ENCODE peak calls at places on chromosome 7, in four cellular contexts. One of them, this sample, is unnamed.

GRCh38 chr7:88072715-88073055 is 138.6 kb downstream of the ADAM22 start:
- DNase-seq in fibroblast of pulmonary artery: no peak
- DNase-seq in Peyer's patch: no peak
- DNase-seq in mucosa of descending colon: no peak
- DNase-seq in this sample: no peak

GRCh38 chr7:37248396-37248836 is 200.2 kb downstream of the ELMO1 start:
- DNase-seq in fibroblast of pulmonary artery: no peak
- DNase-seq in Peyer's patch: no peak
- DNase-seq in mucosa of descending colon: no peak
- DNase-seq in this sample: no peak

GRCh38 chr7:32204361-32205018 is 134.3 kb upstream of the PDE1C start:
- DNase-seq in fibroblast of pulmonary artery: peak
- DNase-seq in Peyer's patch: no peak
- DNase-seq in mucosa of descending colon: no peak
- DNase-seq in this sample: no peak

GRCh38 chr7:2530076-2530967 is 10.7 kb downstream of the LFNG start:
- DNase-seq in fibroblast of pulmonary artery: no peak
- DNase-seq in Peyer's patch: peak
- DNase-seq in mucosa of descending colon: peak
- DNase-seq in this sample: no peak

GRCh38 chr7:155386608-155387007 is 71.3 kb upstream of the EN2 start:
- DNase-seq in fibroblast of pulmonary artery: no peak
- DNase-seq in Peyer's patch: no peak
- DNase-seq in mucosa of descending colon: no peak
- DNase-seq in this sample: no peak

GRCh38 chr7:70259497-70259896 is 661.2 kb downstream of the AUTS2 start:
- DNase-seq in fibroblast of pulmonary artery: no peak
- DNase-seq in Peyer's patch: no peak
- DNase-seq in mucosa of descending colon: no peak
- DNase-seq in this sample: peak

GRCh38 chr7:116952640-116953371 is 495 bp upstream of the ST7 start:
- DNase-seq in fibroblast of pulmonary artery: peak
- DNase-seq in Peyer's patch: peak
- DNase-seq in mucosa of descending colon: no peak
- DNase-seq in this sample: peak

GRCh38 chr7:117071597-117071996 is 118.3 kb downstream of the ST7 start:
- DNase-seq in fibroblast of pulmonary artery: no peak
- DNase-seq in Peyer's patch: no peak
- DNase-seq in mucosa of descending colon: no peak
- DNase-seq in this sample: no peak

GRCh38 chr7:23277359-23277989 is 21.7 kb upstream of the MALSU1 start:
- DNase-seq in fibroblast of pulmonary artery: peak
- DNase-seq in Peyer's patch: no peak
- DNase-seq in mucosa of descending colon: no peak
- DNase-seq in this sample: no peak

GRCh38 chr7:86667732-86668131 is 24.0 kb downstream of the GRM3 start:
- DNase-seq in fibroblast of pulmonary artery: no peak
- DNase-seq in Peyer's patch: no peak
- DNase-seq in mucosa of descending colon: no peak
- DNase-seq in this sample: no peak

GRCh38 chr7:55280031-55280454 is 85.1 kb upstream of the LANCL2 start:
- DNase-seq in fibroblast of pulmonary artery: peak
- DNase-seq in Peyer's patch: peak
- DNase-seq in mucosa of descending colon: no peak
- DNase-seq in this sample: no peak

GRCh38 chr7:157772486-157773130 is 435.8 kb downstream of the DNAJB6 start:
- DNase-seq in fibroblast of pulmonary artery: no peak
- DNase-seq in Peyer's patch: no peak
- DNase-seq in mucosa of descending colon: peak
- DNase-seq in this sample: no peak

GRCh38 chr7:131011976-131012375 is 278.0 kb upstream of the KLF14 start:
- DNase-seq in fibroblast of pulmonary artery: peak
- DNase-seq in Peyer's patch: no peak
- DNase-seq in mucosa of descending colon: no peak
- DNase-seq in this sample: no peak

GRCh38 chr7:23020742-23021401 is 6.9 kb upstream of the HYCC1 start:
- DNase-seq in fibroblast of pulmonary artery: peak
- DNase-seq in Peyer's patch: no peak
- DNase-seq in mucosa of descending colon: no peak
- DNase-seq in this sample: peak

GRCh38 chr7:114087674-114088539 is 169.1 kb upstream of the PPP1R3A start:
- DNase-seq in fibroblast of pulmonary artery: no peak
- DNase-seq in Peyer's patch: no peak
- DNase-seq in mucosa of descending colon: no peak
- DNase-seq in this sample: no peak
- H3K4me3 ChIP-seq in fibroblast of pulmonary artery: no peak
- H3K4me3 ChIP-seq in Peyer's patch: peak
- H3K4me3 ChIP-seq in mucosa of descending colon: peak
- H3K4me3 ChIP-seq in this sample: peak

GRCh38 chr7:135709508-135709907 is 18.5 kb downstream of the SLC13A4 start:
- DNase-seq in fibroblast of pulmonary artery: no peak
- DNase-seq in Peyer's patch: no peak
- DNase-seq in mucosa of descending colon: no peak
- DNase-seq in this sample: no peak

GRCh38 chr7:135707570-135707966 is 20.4 kb downstream of the SLC13A4 start:
- DNase-seq in fibroblast of pulmonary artery: no peak
- DNase-seq in Peyer's patch: no peak
- DNase-seq in mucosa of descending colon: no peak
- DNase-seq in this sample: no peak

GRCh38 chr7:135706038-135706742 is 21.8 kb downstream of the SLC13A4 start:
- DNase-seq in fibroblast of pulmonary artery: no peak
- DNase-seq in Peyer's patch: no peak
- DNase-seq in mucosa of descending colon: no peak
- DNase-seq in this sample: no peak

GRCh38 chr7:135706858-135707569 is 21.0 kb downstream of the SLC13A4 start:
- DNase-seq in fibroblast of pulmonary artery: no peak
- DNase-seq in Peyer's patch: no peak
- DNase-seq in mucosa of descending colon: no peak
- DNase-seq in this sample: no peak

DNA sequence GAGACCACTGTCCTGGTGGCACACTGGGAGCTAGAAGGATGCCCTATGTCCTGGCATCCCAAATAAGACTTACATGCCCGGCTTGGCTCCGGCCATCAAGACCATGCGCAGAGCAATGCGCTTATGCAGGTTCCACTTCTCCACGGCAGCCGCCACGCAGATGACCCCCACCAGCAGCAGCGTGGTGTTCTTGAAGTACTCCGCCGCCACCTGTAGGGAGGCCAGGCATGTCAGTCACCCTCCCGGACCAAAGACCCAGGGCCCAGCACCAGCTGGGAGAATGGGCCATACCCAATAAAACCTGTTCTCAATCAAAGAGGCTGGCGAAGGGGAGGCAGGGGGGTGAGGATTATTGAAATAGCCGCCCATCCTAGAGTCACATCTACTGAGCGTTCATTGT is 19.9 kb downstream of the SLC13A4 start:
- DNase-seq in fibroblast of pulmonary artery: no peak
- DNase-seq in Peyer's patch: no peak
- DNase-seq in mucosa of descending colon: no peak
- DNase-seq in this sample: no peak
- H3K4me3 ChIP-seq in fibroblast of pulmonary artery: no peak
- H3K4me3 ChIP-seq in Peyer's patch: no peak
- H3K4me3 ChIP-seq in mucosa of descending colon: no peak
- H3K4me3 ChIP-seq in this sample: no peak

GRCh38 chr7:7971308-7972040 is 2.9 kb downstream of the GLCCI1 start:
- DNase-seq in fibroblast of pulmonary artery: no peak
- DNase-seq in Peyer's patch: no peak
- DNase-seq in mucosa of descending colon: no peak
- DNase-seq in this sample: no peak
- H3K4me3 ChIP-seq in fibroblast of pulmonary artery: no peak
- H3K4me3 ChIP-seq in Peyer's patch: peak
- H3K4me3 ChIP-seq in mucosa of descending colon: no peak
- H3K4me3 ChIP-seq in this sample: peak

DNA sequence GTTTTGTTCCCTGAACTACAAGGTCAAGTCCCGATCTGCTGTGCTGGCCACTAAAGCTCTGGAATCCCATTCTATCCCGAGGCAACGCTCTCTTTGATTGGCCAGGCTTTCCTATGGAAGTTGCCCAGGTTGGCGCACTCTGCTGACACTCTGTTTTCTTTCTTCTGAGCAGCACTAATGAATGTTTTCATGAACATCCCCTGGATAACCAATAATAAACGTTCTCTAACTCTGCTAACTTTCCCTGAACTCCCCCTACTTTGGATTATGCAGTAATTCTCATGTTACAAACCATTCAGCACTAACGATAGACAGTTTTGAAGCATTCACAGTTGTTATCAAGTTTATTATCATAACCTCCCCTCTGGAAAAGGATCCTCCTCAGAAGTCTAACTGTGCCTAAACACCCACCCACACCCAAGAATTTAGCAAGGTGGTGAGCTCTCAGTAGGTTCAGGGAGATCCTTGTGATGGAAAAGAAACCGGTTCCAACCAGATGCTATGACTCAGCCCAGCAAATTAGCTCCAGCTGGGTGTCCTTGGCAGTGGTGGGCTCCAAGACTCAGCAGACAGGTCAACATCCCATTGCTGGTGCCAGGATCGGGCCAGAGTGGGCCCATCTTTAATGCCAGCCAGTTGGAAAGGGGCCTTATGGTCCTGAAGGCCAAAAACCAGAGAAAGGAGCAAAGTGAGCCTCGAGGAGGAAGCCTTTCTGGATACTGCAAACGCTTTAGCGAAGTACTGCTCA is 68.4 kb downstream of the CREB3L2 start:
- DNase-seq in fibroblast of pulmonary artery: peak
- DNase-seq in Peyer's patch: no peak
- DNase-seq in mucosa of descending colon: no peak
- DNase-seq in this sample: peak
- H3K4me3 ChIP-seq in fibroblast of pulmonary artery: no peak
- H3K4me3 ChIP-seq in Peyer's patch: no peak
- H3K4me3 ChIP-seq in mucosa of descending colon: no peak
- H3K4me3 ChIP-seq in this sample: peak

GRCh38 chr7:90739731-90740130 is 143.6 kb downstream of the CDK14 start:
- DNase-seq in fibroblast of pulmonary artery: no peak
- DNase-seq in Peyer's patch: no peak
- DNase-seq in mucosa of descending colon: no peak
- DNase-seq in this sample: no peak

GRCh38 chr7:90740364-90740763 is 144.2 kb downstream of the CDK14 start:
- DNase-seq in fibroblast of pulmonary artery: no peak
- DNase-seq in Peyer's patch: no peak
- DNase-seq in mucosa of descending colon: no peak
- DNase-seq in this sample: no peak

GRCh38 chr7:90738249-90738648 is 142.1 kb downstream of the CDK14 start:
- DNase-seq in fibroblast of pulmonary artery: no peak
- DNase-seq in Peyer's patch: no peak
- DNase-seq in mucosa of descending colon: no peak
- DNase-seq in this sample: no peak

GRCh38 chr7:90736316-90736715 is 140.2 kb downstream of the CDK14 start:
- DNase-seq in fibroblast of pulmonary artery: no peak
- DNase-seq in Peyer's patch: no peak
- DNase-seq in mucosa of descending colon: no peak
- DNase-seq in this sample: no peak

GRCh38 chr7:90736968-90737939 is 141.1 kb downstream of the CDK14 start:
- DNase-seq in fibroblast of pulmonary artery: no peak
- DNase-seq in Peyer's patch: peak
- DNase-seq in mucosa of descending colon: no peak
- DNase-seq in this sample: no peak
- H3K4me3 ChIP-seq in fibroblast of pulmonary artery: no peak
- H3K4me3 ChIP-seq in Peyer's patch: no peak
- H3K4me3 ChIP-seq in mucosa of descending colon: no peak
- H3K4me3 ChIP-seq in this sample: no peak

GRCh38 chr7:97005764-97006145 is 402 bp downstream of the DLX6 start:
- DNase-seq in fibroblast of pulmonary artery: no peak
- DNase-seq in Peyer's patch: no peak
- DNase-seq in mucosa of descending colon: no peak
- DNase-seq in this sample: no peak

GRCh38 chr7:97002555-97003261 is 2.6 kb upstream of the DLX6 start:
- DNase-seq in fibroblast of pulmonary artery: no peak
- DNase-seq in Peyer's patch: no peak
- DNase-seq in mucosa of descending colon: no peak
- DNase-seq in this sample: no peak

GRCh38 chr7:97004931-97005763 is at the start of gene DLX6:
- DNase-seq in fibroblast of pulmonary artery: peak
- DNase-seq in Peyer's patch: no peak
- DNase-seq in mucosa of descending colon: peak
- DNase-seq in this sample: no peak

GRCh38 chr7:97003262-97004236 is 1.8 kb upstream of the DLX6 start:
- DNase-seq in fibroblast of pulmonary artery: no peak
- DNase-seq in Peyer's patch: no peak
- DNase-seq in mucosa of descending colon: no peak
- DNase-seq in this sample: no peak

DNA sequence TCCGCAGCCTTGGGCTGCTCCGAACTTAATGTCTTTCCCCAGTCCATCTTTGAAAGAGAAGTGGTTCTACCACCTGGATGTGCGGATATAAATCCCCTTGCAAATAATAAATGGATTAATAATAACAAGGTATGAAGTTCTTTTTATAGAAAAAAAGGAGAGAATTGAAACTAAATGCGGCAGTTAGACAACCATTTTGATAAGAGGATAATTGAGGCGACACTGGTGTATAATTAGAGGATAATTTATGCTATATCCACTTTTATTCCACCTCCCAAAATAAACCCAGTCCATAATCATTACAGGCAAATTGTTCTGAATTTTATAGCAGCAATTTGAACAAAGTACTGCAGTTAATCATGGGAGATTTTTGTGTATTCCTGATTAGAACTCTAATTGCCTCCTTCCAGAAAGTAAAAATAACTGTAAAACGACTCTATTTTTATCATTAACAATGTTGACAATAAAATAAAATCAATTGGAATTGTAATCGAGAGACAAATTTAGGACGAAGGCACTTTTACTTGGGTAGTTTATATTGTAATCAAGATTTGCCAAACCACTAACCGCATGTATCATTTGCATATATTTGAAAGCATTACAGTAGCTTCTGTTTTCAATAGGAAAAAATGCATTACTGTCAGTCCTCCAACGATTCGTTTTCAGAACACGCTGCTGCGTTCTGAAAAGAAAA is 969 bp upstream of the DLX6 start:
- DNase-seq in fibroblast of pulmonary artery: no peak
- DNase-seq in Peyer's patch: no peak
- DNase-seq in mucosa of descending colon: no peak
- DNase-seq in this sample: no peak
- H3K4me3 ChIP-seq in fibroblast of pulmonary artery: no peak
- H3K4me3 ChIP-seq in Peyer's patch: no peak
- H3K4me3 ChIP-seq in mucosa of descending colon: no peak
- H3K4me3 ChIP-seq in this sample: no peak

GRCh38 chr7:134932707-134933370 is 53.5 kb upstream of the AGBL3 start:
- DNase-seq in fibroblast of pulmonary artery: peak
- DNase-seq in Peyer's patch: no peak
- DNase-seq in mucosa of descending colon: no peak
- DNase-seq in this sample: peak
- H3K4me3 ChIP-seq in fibroblast of pulmonary artery: peak
- H3K4me3 ChIP-seq in Peyer's patch: no peak
- H3K4me3 ChIP-seq in mucosa of descending colon: no peak
- H3K4me3 ChIP-seq in this sample: peak

This sample was measured in ascending aorta.